ENCODE peak calls at places on chromosomes 5 and 9, in four cellular contexts. J, Y, I and P are unnamed samples. For H3K4me1, the result is how much of the 10 kb centered on the place peaks cover.

GRCh38 chr5:177077335-177077734 is 9.4 kb upstream of the FGFR4 start:
- DNase-seq in J (no peak), Y (no peak), I (no peak), P (no peak)

GRCh38 chr5:119743927-119744326 is 114.6 kb downstream of the FAM170A start:
- DNase-seq in J (no peak), Y (peak), I (no peak), P (no peak)

GRCh38 chr5:54620583-54620933 is 103.0 kb downstream of the SNX18 start:
- DNase-seq in J (no peak), Y (no peak), I (no peak), P (no peak)

GRCh38 chr5:172200476-172200875 is 6.5 kb downstream of the EFCAB9 start:
- DNase-seq in J (no peak), Y (no peak), I (no peak), P (no peak)

GRCh38 chr9:91040371-91041215 is 239.0 kb downstream of the SYK start:
- DNase-seq in J (no peak), Y (no peak), I (no peak), P (no peak)

GRCh38 chr5:176697929-176698520 is 50.7 kb downstream of the TSPAN17 start:
- DNase-seq in J (no peak), Y (no peak), I (peak), P (no peak)

GRCh38 chr9:137959641-137960411 is 82.2 kb downstream of the CACNA1B start:
- DNase-seq in J (no peak), Y (no peak), I (peak), P (no peak)

GRCh38 chr5:55055183-55055582 is 31.1 kb downstream of the GZMK start:
- DNase-seq in J (no peak), Y (no peak), I (no peak), P (no peak)

GRCh38 chr9:112065781-112066606 is 109.1 kb downstream of the SUSD1 start:
- DNase-seq in J (peak), Y (peak), I (no peak), P (peak)

GRCh38 chr9:137150485-137151060 is 11.6 kb downstream of the GRIN1 start:
- DNase-seq in J (peak), Y (peak), I (peak), P (no peak)

GRCh38 chr9:88388886-88389617 is 808 bp downstream of the SPIN1 start:
- DNase-seq in J (peak), Y (peak), I (peak), P (no peak)

GRCh38 chr9:124282442-124283231 is 24.9 kb downstream of the NEK6 start:
- DNase-seq in J (peak), Y (peak), I (peak), P (no peak)

GRCh38 chr9:133132174-133132573 is 11.1 kb upstream of the RALGDS start:
- DNase-seq in J (no peak), Y (no peak), I (no peak), P (no peak)
- H3K4me1 ChIP-seq in J (under half), Y (under half), I (under half), P (under half)

DNA sequence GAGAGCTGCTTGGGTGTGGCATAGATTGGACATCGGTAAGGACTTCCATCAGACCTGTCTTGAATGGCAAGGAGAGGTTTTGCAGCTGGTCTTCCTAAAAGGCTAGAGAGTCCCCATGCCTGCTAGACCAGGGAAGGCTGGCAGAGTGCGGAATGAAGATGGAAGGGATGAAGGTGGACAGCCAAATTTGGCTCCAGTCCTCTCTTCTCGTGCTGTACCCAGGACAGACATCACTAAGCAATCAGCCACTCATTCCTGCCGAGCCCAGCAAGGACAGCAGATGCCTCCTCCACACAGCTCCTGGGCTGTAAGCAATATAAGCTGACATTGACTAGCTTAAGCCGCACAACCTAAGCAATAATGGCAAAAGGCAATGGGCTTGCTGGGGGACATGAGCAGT is 112.0 kb downstream of the OLFM1 start:
- DNase-seq in J (no peak), Y (no peak), I (peak), P (no peak)
- H3K4me1 ChIP-seq in J (under half), Y (under half), I (under half), P (under half)

DNA sequence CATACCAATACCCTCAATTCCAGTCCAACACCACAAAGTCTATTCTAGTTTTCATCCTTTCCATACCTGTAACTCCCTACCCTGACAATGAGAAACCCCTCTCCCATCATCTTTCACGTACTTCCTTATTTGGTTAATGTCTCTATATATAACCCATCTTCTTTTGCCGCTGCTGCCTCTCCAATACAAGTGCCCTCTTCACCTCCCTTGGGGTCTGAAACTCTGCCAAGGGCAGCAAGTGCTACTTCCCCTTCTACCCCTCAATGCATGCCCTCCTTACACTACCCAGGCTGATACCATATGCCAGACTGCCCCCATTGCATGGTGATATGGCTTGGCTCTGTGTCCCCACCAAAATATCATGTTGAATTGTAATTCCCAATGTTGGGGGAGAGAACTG is 24.4 kb upstream of the SMIM15 start:
- DNase-seq in J (no peak), Y (no peak), I (no peak), P (no peak)
- H3K4me1 ChIP-seq in J (under half), Y (under half), I (under half), P (under half)

DNA sequence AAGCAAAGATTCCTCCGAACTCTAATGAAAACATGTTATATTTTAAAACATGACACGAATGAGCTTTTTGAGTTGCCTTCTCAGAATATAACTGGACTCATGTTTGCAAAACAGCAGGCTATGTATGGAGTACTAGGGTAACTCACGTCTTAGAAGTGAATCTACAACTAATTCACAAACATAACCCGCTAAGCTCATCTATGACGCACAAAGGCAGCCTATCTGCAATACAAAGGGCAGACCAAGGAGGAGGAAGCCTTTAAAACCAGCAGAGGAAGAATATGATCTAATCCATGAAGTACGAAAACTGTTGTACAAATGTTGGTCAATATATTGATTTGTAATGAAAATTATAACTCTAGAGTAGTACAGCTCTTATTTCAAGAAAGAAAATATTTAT is 67.0 kb downstream of the CETN3 start:
- DNase-seq in J (no peak), Y (no peak), I (no peak), P (no peak)
- H3K4me1 ChIP-seq in J (under half), Y (under half), I (under half), P (under half)

GRCh38 chr9:35844628-35845301 is 15.7 kb downstream of the TMEM8B start:
- DNase-seq in J (peak), Y (peak), I (no peak), P (peak)
- H3K4me1 ChIP-seq in J (under half), Y (under half), I (under half), P (under half)

GRCh38 chr5:14668247-14668646 is 3.7 kb downstream of the OTULIN start:
- DNase-seq in J (no peak), Y (no peak), I (no peak), P (no peak)
- H3K4me1 ChIP-seq in J (under half), Y (under half), I (under half), P (half or more)

GRCh38 chr9:93187574-93187973 is 3.6 kb downstream of the WNK2 start:
- DNase-seq in J (no peak), Y (peak), I (peak), P (no peak)

GRCh38 chr9:93189369-93190132 is 5.6 kb downstream of the WNK2 start:
- DNase-seq in J (no peak), Y (peak), I (peak), P (no peak)

GRCh38 chr9:93190133-93190525 is 6.2 kb downstream of the WNK2 start:
- DNase-seq in J (no peak), Y (no peak), I (no peak), P (no peak)

GRCh38 chr9:93187047-93187446 is 3.1 kb downstream of the WNK2 start:
- DNase-seq in J (no peak), Y (peak), I (peak), P (no peak)

DNA sequence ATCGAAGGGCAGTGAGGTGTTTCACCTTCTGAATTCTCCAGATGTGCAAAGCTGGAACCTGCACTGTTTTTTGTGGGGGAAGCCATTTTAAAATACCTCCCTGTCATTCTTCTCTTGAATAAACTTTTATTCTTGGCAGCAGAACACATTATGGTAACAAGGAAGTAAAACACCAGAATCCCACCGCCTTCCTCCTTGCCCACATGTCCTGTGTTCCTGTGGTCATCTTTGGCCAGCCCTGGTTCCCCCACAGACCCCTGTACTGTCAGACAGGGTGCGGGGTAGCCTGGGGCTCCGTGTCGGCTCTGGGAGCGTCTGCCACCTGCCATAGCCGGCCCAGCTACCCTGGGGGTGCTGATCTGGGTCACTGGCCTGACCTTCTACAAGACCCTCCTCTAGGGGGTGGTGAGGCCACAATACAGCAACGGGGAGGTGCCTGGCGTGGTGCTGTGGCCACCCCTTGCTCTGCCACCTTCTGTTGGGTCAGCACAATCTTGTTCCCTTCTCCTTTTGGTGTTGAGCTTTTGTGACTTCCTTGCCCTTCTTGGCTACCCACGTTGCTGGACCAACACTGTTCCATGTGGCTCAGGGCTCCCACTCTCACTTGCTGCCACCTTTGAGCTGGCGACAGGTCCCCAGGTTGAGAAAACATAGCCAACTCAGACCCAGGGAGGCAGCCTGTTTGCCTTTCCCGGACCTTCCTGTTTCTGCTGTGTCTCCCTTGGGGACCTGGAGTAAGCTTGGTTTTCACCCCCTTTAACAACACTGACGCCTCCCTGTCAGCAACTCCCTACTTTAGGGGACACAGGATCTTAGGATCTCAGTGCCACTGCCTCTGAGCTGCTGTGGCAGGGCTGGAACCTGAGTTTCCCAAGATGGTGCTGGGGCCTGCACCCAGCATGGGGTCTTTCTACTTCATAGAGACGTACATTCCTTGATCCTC is 4.8 kb downstream of the WNK2 start:
- DNase-seq in J (no peak), Y (peak), I (no peak), P (no peak)
- H3K4me1 ChIP-seq in J (under half), Y (under half), I (under half), P (under half)

GRCh38 chr5:50967388-50968039 is 301.1 kb downstream of the PARP8 start:
- DNase-seq in J (peak), Y (peak), I (no peak), P (no peak)
- H3K4me1 ChIP-seq in J (under half), Y (under half), I (under half), P (under half)

DNA sequence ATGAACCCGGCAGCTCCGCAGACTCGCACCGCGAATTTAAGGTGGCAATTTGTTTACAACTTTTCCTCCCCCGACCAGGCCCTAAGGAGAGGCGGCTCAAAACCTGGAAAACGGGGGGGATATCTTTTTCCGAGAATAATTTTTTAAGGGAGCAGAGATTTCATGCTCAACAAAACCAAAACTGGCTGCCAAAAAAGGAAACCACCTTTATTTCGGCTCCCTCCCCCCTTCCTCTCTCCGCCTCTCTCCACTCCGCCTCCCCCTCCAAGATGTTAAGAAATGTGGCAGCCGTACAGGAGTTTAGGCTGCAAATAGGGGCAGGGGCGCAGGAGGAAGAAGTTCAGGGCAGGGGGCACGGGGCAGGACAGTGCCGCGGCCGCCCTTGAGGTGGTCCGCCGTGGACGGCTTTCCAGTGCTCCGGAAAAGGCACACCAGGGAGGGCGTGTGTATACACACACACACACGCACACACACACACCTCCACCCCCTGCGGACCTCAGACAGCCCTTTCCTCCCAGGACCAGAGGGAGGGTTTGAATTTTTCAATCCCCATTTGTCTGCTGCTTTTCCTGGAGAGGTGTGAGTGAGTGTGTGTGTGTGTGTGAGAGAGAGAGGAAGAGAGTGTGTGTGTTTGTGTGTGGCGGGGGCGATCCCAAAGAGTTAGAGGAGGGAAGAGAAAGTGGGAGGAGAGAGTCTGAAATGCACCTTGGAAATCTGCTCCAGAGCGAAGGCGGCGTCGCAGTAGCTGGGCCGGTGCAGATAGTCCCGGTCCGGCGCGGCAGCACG is 9.1 kb downstream of the PTCH1 start:
- DNase-seq in J (peak), Y (peak), I (peak), P (peak)
- H3K4me1 ChIP-seq in J (under half), Y (under half), I (under half), P (under half)

GRCh38 chr9:24881361-24881760 is 335.7 kb upstream of the IZUMO3 start:
- DNase-seq in J (no peak), Y (no peak), I (no peak), P (no peak)

DNA sequence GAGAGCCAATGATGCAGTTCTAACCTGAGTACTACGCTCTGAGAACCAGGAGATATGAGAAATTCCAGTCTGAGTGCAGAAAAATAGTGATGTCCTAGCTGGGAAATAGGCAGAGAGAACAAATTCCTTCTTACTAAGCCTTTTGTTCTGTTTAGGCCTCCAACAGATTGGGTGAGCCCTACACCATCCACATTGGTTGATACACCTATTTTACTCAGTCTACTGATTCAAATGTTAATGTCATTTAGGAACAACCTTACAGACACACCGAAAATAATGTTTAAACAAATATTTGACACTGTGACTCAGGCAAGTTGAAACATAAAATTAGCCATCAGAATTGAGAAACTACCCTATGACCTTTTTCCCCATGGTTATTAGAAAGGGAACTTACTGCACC is 333.9 kb upstream of the IZUMO3 start:
- DNase-seq in J (no peak), Y (no peak), I (no peak), P (no peak)
- H3K4me1 ChIP-seq in J (under half), Y (under half), I (under half), P (under half)